ENCODE peak calls at places on chromosomes 4 and X, in four cellular contexts. S is lower leg skin, V is stromal cell of bone marrow, A is ACHN. E is an unnamed sample.

GRCh38 chrX:110462957-110463356 is 104.3 kb downstream of the RTL9 start:
- DNase-seq in V (no peak), A (no peak), S (no peak), E (no peak)

GRCh38 chrX:9146657-9147056 is 112.7 kb upstream of the FAM9B start:
- DNase-seq in V (no peak), A (no peak), S (no peak), E (no peak)

GRCh38 chr4:122819708-122820449 is 6.8 kb upstream of the FGF2 start:
- DNase-seq in S (no peak), V (no peak), A (no peak), E (no peak)

GRCh38 chr4:25367004-25367621 is 9.9 kb upstream of the ANAPC4 start:
- DNase-seq in A (peak; percentile 41), S (no peak), V (no peak), E (no peak)

GRCh38 chr4:154781126-154781982 is at the start of gene RBM46:
- DNase-seq in V (no peak), A (no peak), S (no peak), E (no peak)

GRCh38 chr4:106803107-106803506 is 233.0 kb downstream of the DKK2 start:
- DNase-seq in S (no peak), V (no peak), A (no peak), E (peak; percentile 59)

GRCh38 chr4:145679520-145679919 is 426 bp upstream of the C4orf51 start:
- DNase-seq in V (peak; percentile 92), A (peak; percentile 60), S (no peak), E (peak; percentile 71)

GRCh38 chr4:83340692-83341343 is 6.2 kb upstream of the HPSE start:
- DNase-seq in V (no peak), A (no peak), S (no peak), E (no peak)

GRCh38 chrX:8453619-8454018 is 11.0 kb upstream of the VCX3B start:
- DNase-seq in S (no peak), A (no peak), V (no peak), E (no peak)

GRCh38 chr4:98929341-98930267 is 671 bp upstream of the EIF4E start:
- DNase-seq in S (peak; percentile 94), V (peak; percentile 96), A (peak; percentile 95), E (peak; percentile 70)

GRCh38 chr4:27886075-27886474 is 1025.4 kb downstream of the STIM2 start:
- DNase-seq in V (no peak), A (no peak), S (no peak), E (no peak)

GRCh38 chrX:46589977-46590723 is 16.6 kb downstream of the CHST7 start:
- DNase-seq in A (peak; percentile 42), S (no peak), V (peak; percentile 44), E (no peak)

GRCh38 chr4:53510981-53511380 is 80.3 kb downstream of the LNX1 start:
- DNase-seq in A (no peak), S (no peak), V (no peak), E (no peak)

GRCh38 chrX:52138830-52139544 is 45.7 kb upstream of the MAGED4 start:
- DNase-seq in A (no peak), V (no peak), S (no peak), E (no peak)

GRCh38 chrX:107686026-107686425 is 57.7 kb downstream of the PRPS1 start:
- DNase-seq in V (no peak), A (no peak), S (no peak), E (no peak)

GRCh38 chrX:149504226-149504914 is 736 bp downstream of the IDS start:
- DNase-seq in A (peak; percentile 19), S (peak; percentile 82), V (no peak), E (no peak)

GRCh38 chr4:187598246-187598645 is 397.3 kb upstream of the ZFP42 start:
- DNase-seq in V (no peak), S (no peak), A (no peak), E (no peak)

GRCh38 chr4:15376594-15376993 is 51.2 kb upstream of the C1QTNF7 start:
- DNase-seq in V (no peak), A (no peak), S (no peak), E (no peak)

GRCh38 chrX:318068-318738 is 393 bp downstream of the GTPBP6 start:
- DNase-seq in A (peak; percentile 90), S (peak; percentile 99), V (peak; percentile 98), E (peak; percentile 85)

GRCh38 chrX:155313766-155314165 is 20.6 kb downstream of the CLIC2 start:
- DNase-seq in A (no peak), S (no peak), V (no peak), E (no peak)

GRCh38 chr4:53994382-53994781 is 70.0 kb downstream of the CHIC2 start:
- DNase-seq in V (no peak), S (no peak), A (no peak), E (no peak)

GRCh38 chr4:180081072-180081471 is 2162.1 kb upstream of the TENM3 start:
- DNase-seq in A (no peak), V (no peak), S (no peak), E (no peak)

GRCh38 chr4:91746551-91746950 is 557.2 kb upstream of the GRID2 start:
- DNase-seq in A (no peak), S (no peak), V (no peak), E (no peak)

GRCh38 chr4:110945600-110945999 is 322.7 kb upstream of the PITX2 start:
- DNase-seq in V (no peak), S (no peak), A (no peak), E (no peak)

GRCh38 chr4:124111922-124112321 is 600.6 kb downstream of the ANKRD50 start:
- DNase-seq in A (peak; percentile 57), S (no peak), V (peak; percentile 75), E (peak; percentile 29)

GRCh38 chr4:121728066-121728465 is 31.3 kb upstream of the ANXA5 start:
- DNase-seq in V (peak; percentile 84), A (peak; percentile 30), S (no peak), E (peak; percentile 73)

GRCh38 chr4:131137196-131137595 is 2011.9 kb upstream of the PCDH10 start:
- DNase-seq in A (no peak), S (no peak), V (no peak), E (no peak)

GRCh38 chrX:153871946-153872878 is 13.8 kb downstream of the L1CAM start:
- DNase-seq in S (no peak), V (no peak), A (no peak), E (no peak)

GRCh38 chr4:6152879-6153705 is 47.3 kb downstream of the JAKMIP1 start:
- DNase-seq in A (no peak), V (no peak), S (no peak), E (no peak)

GRCh38 chrX:150254909-150255308 is 108.2 kb upstream of the MAMLD1 start:
- DNase-seq in A (no peak), S (peak; percentile 20), V (no peak), E (no peak)

GRCh38 chrX:115892787-115893671 is 277.5 kb upstream of the AGTR2 start:
- DNase-seq in V (peak; percentile 25), S (peak; percentile 82), A (peak; percentile 75), E (peak; percentile 34)

GRCh38 chrX:71533514-71533849 is 578 bp downstream of the OGT start:
- DNase-seq in S (no peak), A (no peak), V (no peak), E (no peak)

GRCh38 chrX:41737065-41737464 is 13.1 kb downstream of the GPR82 start:
- DNase-seq in V (no peak), S (no peak), A (no peak), E (no peak)

GRCh38 chrX:129665916-129666644 is 11.3 kb upstream of the APLN start:
- DNase-seq in V (peak; percentile 63), S (no peak), A (peak; percentile 82), E (peak; percentile 86)